ENCODE peak calls at places on chromosomes 12 and 14, in six cellular contexts. C, O, T, S, X and J are unnamed samples.

GRCh38 chr14:99930420-99931274 is 134.6 kb upstream of the EVL start:
- DNase-seq in C (no peak), O (no peak), T (no peak), S (no peak), X (peak; percentile 51), J (no peak)

GRCh38 chr14:75720828-75721227 is 59.8 kb downstream of the TTLL5 start:
- DNase-seq in C (no peak), O (peak; percentile 3), T (no peak), S (peak; percentile 79), X (peak; percentile 53), J (no peak)

GRCh38 chr12:65595016-65595560 is 229.2 kb upstream of the HMGA2 start:
- DNase-seq in C (peak; percentile 28), O (no peak), T (no peak), S (no peak), X (no peak), J (peak; percentile 47)

GRCh38 chr14:96554315-96554910 is 52.2 kb downstream of the PAPOLA start:
- DNase-seq in C (no peak), O (no peak), T (no peak), S (no peak), X (no peak), J (no peak)

GRCh38 chr12:41917181-41917580 is 227.5 kb downstream of the GXYLT1 start:
- DNase-seq in C (no peak), O (no peak), T (no peak), S (no peak), X (no peak), J (no peak)

GRCh38 chr12:104698871-104699270 is 242.1 kb downstream of the CHST11 start:
- DNase-seq in C (no peak), O (no peak), T (no peak), S (no peak), X (peak; percentile 43), J (no peak)

GRCh38 chr12:104258476-104259067 is 43.0 kb downstream of the TXNRD1 start:
- DNase-seq in C (no peak), O (no peak), T (no peak), S (no peak), X (no peak), J (no peak)

GRCh38 chr14:77158175-77158908 is 16.8 kb upstream of the ZDHHC22 start:
- DNase-seq in C (peak; percentile 38), O (peak; percentile 65), T (no peak), S (peak; percentile 61), X (peak; percentile 58), J (peak; percentile 67)

GRCh38 chr12:52632656-52633055 is 14.3 kb upstream of the KRT73 start:
- DNase-seq in C (no peak), O (no peak), T (no peak), S (no peak), X (no peak), J (peak; percentile 3)

GRCh38 chr14:74542056-74542685 is 48.6 kb downstream of the ISCA2 start:
- DNase-seq in C (no peak), O (no peak), T (no peak), S (no peak), X (no peak), J (no peak)